ENCODE peak calls at places on chromosomes 11 and 22, in five cellular contexts. One of them, this sample, is unnamed. For H3K9me3, the result is how much of the 10 kb centered on the place peaks cover.

GRCh38 chr11:77589181-77589520 is 602 bp upstream of the AQP11 start:
- DNase-seq in left ventricle myocardium inferior: no peak
- DNase-seq in neural progenitor cell: no peak
- DNase-seq in AG04450: no peak
- DNase-seq in OCI-LY7: no peak
- DNase-seq in this sample: no peak

GRCh38 chr11:124707813-124708212 is 31.9 kb upstream of the NRGN start:
- DNase-seq in left ventricle myocardium inferior: no peak
- DNase-seq in AG04450: no peak
- DNase-seq in neural progenitor cell: no peak
- DNase-seq in OCI-LY7: no peak
- DNase-seq in this sample: no peak

GRCh38 chr11:9530020-9530628 is 43.3 kb upstream of the WEE1 start:
- DNase-seq in left ventricle myocardium inferior: no peak
- DNase-seq in neural progenitor cell: peak
- DNase-seq in AG04450: no peak
- DNase-seq in OCI-LY7: no peak
- DNase-seq in this sample: no peak

GRCh38 chr22:25402501-25403283 is 161.8 kb upstream of the GRK3 start:
- DNase-seq in neural progenitor cell: no peak
- DNase-seq in AG04450: no peak
- DNase-seq in OCI-LY7: no peak
- DNase-seq in left ventricle myocardium inferior: peak
- DNase-seq in this sample: no peak

GRCh38 chr11:126115820-126116319 is 53.2 kb upstream of the CDON start:
- DNase-seq in OCI-LY7: no peak
- DNase-seq in neural progenitor cell: peak
- DNase-seq in left ventricle myocardium inferior: peak
- DNase-seq in AG04450: peak
- DNase-seq in this sample: peak

GRCh38 chr11:104830080-104830479 is 68.2 kb downstream of the CASP12 start:
- DNase-seq in left ventricle myocardium inferior: no peak
- DNase-seq in OCI-LY7: no peak
- DNase-seq in neural progenitor cell: no peak
- DNase-seq in AG04450: no peak
- DNase-seq in this sample: no peak

GRCh38 chr22:27997538-27997937 is 78.5 kb upstream of the PITPNB start:
- DNase-seq in neural progenitor cell: no peak
- DNase-seq in AG04450: no peak
- DNase-seq in OCI-LY7: peak
- DNase-seq in left ventricle myocardium inferior: no peak
- DNase-seq in this sample: no peak

GRCh38 chr11:107696140-107696539 is 15.7 kb downstream of the SLN start:
- DNase-seq in AG04450: peak
- DNase-seq in left ventricle myocardium inferior: no peak
- DNase-seq in OCI-LY7: no peak
- DNase-seq in neural progenitor cell: no peak
- DNase-seq in this sample: no peak

GRCh38 chr11:66317322-66317765 is 500 bp upstream of the CD248 start:
- DNase-seq in AG04450: no peak
- DNase-seq in neural progenitor cell: no peak
- DNase-seq in left ventricle myocardium inferior: peak
- DNase-seq in OCI-LY7: peak
- DNase-seq in this sample: no peak

GRCh38 chr22:42811510-42811909 is 45.6 kb downstream of the ARFGAP3 start:
- DNase-seq in left ventricle myocardium inferior: no peak
- DNase-seq in AG04450: no peak
- DNase-seq in neural progenitor cell: no peak
- DNase-seq in OCI-LY7: no peak
- DNase-seq in this sample: no peak

GRCh38 chr11:97202613-97203292 is 812.9 kb downstream of the JRKL start:
- DNase-seq in AG04450: no peak
- DNase-seq in neural progenitor cell: peak
- DNase-seq in OCI-LY7: no peak
- DNase-seq in left ventricle myocardium inferior: no peak
- DNase-seq in this sample: no peak

GRCh38 chr11:12149672-12150225 is 39.4 kb downstream of the MICAL2 start:
- DNase-seq in AG04450: no peak
- DNase-seq in neural progenitor cell: no peak
- DNase-seq in left ventricle myocardium inferior: no peak
- DNase-seq in OCI-LY7: no peak
- DNase-seq in this sample: peak

GRCh38 chr11:73656985-73657384 is 10.6 kb downstream of the PLEKHB1 start:
- DNase-seq in OCI-LY7: no peak
- DNase-seq in AG04450: no peak
- DNase-seq in left ventricle myocardium inferior: no peak
- DNase-seq in neural progenitor cell: no peak
- DNase-seq in this sample: no peak

GRCh38 chr11:61895046-61895717 is 3.8 kb upstream of the FADS3 start:
- DNase-seq in left ventricle myocardium inferior: no peak
- DNase-seq in AG04450: no peak
- DNase-seq in OCI-LY7: no peak
- DNase-seq in neural progenitor cell: no peak
- DNase-seq in this sample: no peak

GRCh38 chr11:122731500-122731913 is 76.0 kb downstream of the UBASH3B start:
- DNase-seq in left ventricle myocardium inferior: no peak
- DNase-seq in AG04450: peak
- DNase-seq in neural progenitor cell: no peak
- DNase-seq in OCI-LY7: no peak
- DNase-seq in this sample: no peak

GRCh38 chr11:66467034-66467659 is 442 bp downstream of the PELI3 start:
- DNase-seq in OCI-LY7: no peak
- DNase-seq in neural progenitor cell: peak
- DNase-seq in left ventricle myocardium inferior: no peak
- DNase-seq in AG04450: no peak
- DNase-seq in this sample: no peak

GRCh38 chr11:112044961-112045360 is 19.8 kb downstream of the DLAT start:
- DNase-seq in neural progenitor cell: no peak
- DNase-seq in left ventricle myocardium inferior: no peak
- DNase-seq in OCI-LY7: no peak
- DNase-seq in AG04450: no peak
- DNase-seq in this sample: no peak

GRCh38 chr11:43825217-43825816 is 55.3 kb upstream of the ALKBH3 start:
- DNase-seq in OCI-LY7: peak
- DNase-seq in AG04450: no peak
- DNase-seq in left ventricle myocardium inferior: no peak
- DNase-seq in neural progenitor cell: peak
- DNase-seq in this sample: no peak

GRCh38 chr11:45089251-45089650 is 57.2 kb upstream of the PRDM11 start:
- DNase-seq in AG04450: peak
- DNase-seq in neural progenitor cell: no peak
- DNase-seq in left ventricle myocardium inferior: peak
- DNase-seq in OCI-LY7: no peak
- DNase-seq in this sample: no peak

GRCh38 chr22:43925433-43926348 is 2.1 kb downstream of the PNPLA3 start:
- DNase-seq in AG04450: no peak
- DNase-seq in OCI-LY7: no peak
- DNase-seq in neural progenitor cell: peak
- DNase-seq in left ventricle myocardium inferior: no peak
- DNase-seq in this sample: no peak

GRCh38 chr11:36035999-36036398 is 92.1 kb downstream of the LDLRAD3 start:
- DNase-seq in left ventricle myocardium inferior: no peak
- DNase-seq in AG04450: no peak
- DNase-seq in OCI-LY7: no peak
- DNase-seq in neural progenitor cell: no peak
- DNase-seq in this sample: no peak

GRCh38 chr11:126929186-126930085 is 71.1 kb downstream of the KIRREL3 start:
- DNase-seq in AG04450: no peak
- DNase-seq in left ventricle myocardium inferior: no peak
- DNase-seq in OCI-LY7: no peak
- DNase-seq in neural progenitor cell: no peak
- DNase-seq in this sample: no peak

GRCh38 chr11:21646351-21646750 is 546.5 kb upstream of the ANO5 start:
- DNase-seq in left ventricle myocardium inferior: no peak
- DNase-seq in OCI-LY7: no peak
- DNase-seq in AG04450: no peak
- DNase-seq in neural progenitor cell: no peak
- DNase-seq in this sample: no peak

GRCh38 chr11:68120212-68121066 is 749 bp downstream of the CHKA start:
- DNase-seq in left ventricle myocardium inferior: peak
- DNase-seq in AG04450: no peak
- DNase-seq in OCI-LY7: peak
- DNase-seq in neural progenitor cell: peak
- DNase-seq in this sample: peak

GRCh38 chr22:39914584-39914983 is 13.7 kb downstream of the GRAP2 start:
- DNase-seq in left ventricle myocardium inferior: no peak
- DNase-seq in OCI-LY7: no peak
- DNase-seq in AG04450: no peak
- DNase-seq in neural progenitor cell: no peak
- DNase-seq in this sample: no peak

DNA sequence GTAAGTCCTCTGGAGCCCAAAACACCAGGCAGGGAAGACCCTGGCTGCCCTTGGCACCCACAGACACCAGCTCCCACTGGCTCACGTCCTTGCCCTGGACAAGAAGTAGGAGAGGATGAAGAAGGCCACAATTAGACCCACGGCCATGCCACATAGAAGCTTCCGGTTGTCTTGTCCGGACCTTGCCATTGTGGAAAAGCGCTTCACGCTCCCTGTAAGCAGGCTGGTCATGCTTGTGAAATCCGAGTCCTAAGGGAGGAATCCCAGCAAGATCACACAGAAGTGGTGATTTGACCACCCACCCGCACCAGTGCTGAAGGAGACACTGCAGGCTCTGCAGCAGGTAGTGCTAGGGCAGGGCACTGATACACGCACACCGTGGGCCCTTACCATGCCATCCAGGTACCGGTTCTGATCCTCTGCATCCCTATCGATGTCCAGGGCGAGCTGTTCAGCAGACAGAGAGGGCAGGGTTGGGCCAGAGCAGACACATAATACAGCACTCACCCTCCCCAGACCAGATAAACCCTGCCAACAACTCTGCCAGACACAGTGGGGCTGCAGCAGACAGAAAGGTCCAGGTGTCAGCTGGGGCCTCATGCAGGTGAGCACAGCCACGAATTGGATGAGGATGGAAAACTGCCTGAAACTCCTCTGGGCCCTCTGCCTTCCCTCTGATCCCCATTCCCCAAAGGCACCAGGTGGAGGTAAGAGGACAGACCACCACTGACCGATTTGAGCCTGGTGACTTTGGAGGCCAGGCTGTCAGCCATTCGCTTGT is 1.8 kb downstream of the BET1L start:
- DNase-seq in AG04450: no peak
- DNase-seq in OCI-LY7: no peak
- DNase-seq in neural progenitor cell: no peak
- DNase-seq in left ventricle myocardium inferior: no peak
- DNase-seq in this sample: peak
- H3K4me3 ChIP-seq in AG04450: peak
- H3K4me3 ChIP-seq in OCI-LY7: no peak
- H3K4me3 ChIP-seq in neural progenitor cell: no peak
- H3K4me3 ChIP-seq in left ventricle myocardium inferior: peak
- H3K4me3 ChIP-seq in this sample: no peak

GRCh38 chr22:48459259-48459658 is 1368.4 kb downstream of the BRD1 start:
- DNase-seq in OCI-LY7: no peak
- DNase-seq in AG04450: no peak
- DNase-seq in neural progenitor cell: no peak
- DNase-seq in left ventricle myocardium inferior: no peak
- DNase-seq in this sample: no peak

GRCh38 chr22:48453751-48454485 is 1373.8 kb downstream of the BRD1 start:
- DNase-seq in AG04450: no peak
- DNase-seq in left ventricle myocardium inferior: no peak
- DNase-seq in neural progenitor cell: no peak
- DNase-seq in OCI-LY7: no peak
- DNase-seq in this sample: no peak

GRCh38 chr22:48453171-48453570 is 1374.5 kb downstream of the BRD1 start:
- DNase-seq in neural progenitor cell: no peak
- DNase-seq in AG04450: no peak
- DNase-seq in left ventricle myocardium inferior: no peak
- DNase-seq in OCI-LY7: no peak
- DNase-seq in this sample: no peak

GRCh38 chr22:48452766-48453165 is 1374.9 kb downstream of the BRD1 start:
- DNase-seq in OCI-LY7: no peak
- DNase-seq in left ventricle myocardium inferior: no peak
- DNase-seq in AG04450: no peak
- DNase-seq in neural progenitor cell: no peak
- DNase-seq in this sample: no peak

DNA sequence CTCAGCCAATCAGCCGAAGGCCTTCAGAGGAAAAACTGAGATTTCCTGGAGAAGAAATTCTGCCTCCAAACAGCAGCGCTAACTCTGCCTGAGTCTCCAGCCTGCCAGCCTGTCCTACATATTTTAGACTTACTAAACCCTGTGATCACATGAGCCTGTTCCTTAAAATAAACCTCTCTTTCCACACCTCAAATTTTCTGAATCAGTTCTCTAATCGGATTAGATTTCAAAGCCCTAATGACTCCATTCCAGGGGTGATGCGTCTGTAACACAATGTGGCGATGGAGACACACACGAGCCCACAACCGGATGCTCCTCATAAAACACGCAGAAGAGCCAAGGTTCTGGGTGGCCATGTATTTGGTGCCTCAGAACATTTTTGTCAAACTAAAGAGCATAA is 1371.2 kb downstream of the BRD1 start:
- DNase-seq in OCI-LY7: no peak
- DNase-seq in left ventricle myocardium inferior: no peak
- DNase-seq in AG04450: no peak
- DNase-seq in neural progenitor cell: no peak
- DNase-seq in this sample: no peak
- H3K9me3 ChIP-seq in OCI-LY7: under half
- H3K9me3 ChIP-seq in left ventricle myocardium inferior: under half
- H3K9me3 ChIP-seq in AG04450: half or more
- H3K9me3 ChIP-seq in neural progenitor cell: under half
- H3K9me3 ChIP-seq in this sample: under half

GRCh38 chr22:49294656-49295464 is 532.8 kb downstream of the BRD1 start:
- DNase-seq in neural progenitor cell: no peak
- DNase-seq in OCI-LY7: no peak
- DNase-seq in AG04450: no peak
- DNase-seq in left ventricle myocardium inferior: no peak
- DNase-seq in this sample: no peak
- TF ChIP-seq CTCF in neural progenitor cell: no peak
- TF ChIP-seq CTCF in OCI-LY7: no peak
- TF ChIP-seq CTCF in AG04450: no peak
- TF ChIP-seq CTCF in left ventricle myocardium inferior: no peak
- TF ChIP-seq CTCF in this sample: no peak

DNA sequence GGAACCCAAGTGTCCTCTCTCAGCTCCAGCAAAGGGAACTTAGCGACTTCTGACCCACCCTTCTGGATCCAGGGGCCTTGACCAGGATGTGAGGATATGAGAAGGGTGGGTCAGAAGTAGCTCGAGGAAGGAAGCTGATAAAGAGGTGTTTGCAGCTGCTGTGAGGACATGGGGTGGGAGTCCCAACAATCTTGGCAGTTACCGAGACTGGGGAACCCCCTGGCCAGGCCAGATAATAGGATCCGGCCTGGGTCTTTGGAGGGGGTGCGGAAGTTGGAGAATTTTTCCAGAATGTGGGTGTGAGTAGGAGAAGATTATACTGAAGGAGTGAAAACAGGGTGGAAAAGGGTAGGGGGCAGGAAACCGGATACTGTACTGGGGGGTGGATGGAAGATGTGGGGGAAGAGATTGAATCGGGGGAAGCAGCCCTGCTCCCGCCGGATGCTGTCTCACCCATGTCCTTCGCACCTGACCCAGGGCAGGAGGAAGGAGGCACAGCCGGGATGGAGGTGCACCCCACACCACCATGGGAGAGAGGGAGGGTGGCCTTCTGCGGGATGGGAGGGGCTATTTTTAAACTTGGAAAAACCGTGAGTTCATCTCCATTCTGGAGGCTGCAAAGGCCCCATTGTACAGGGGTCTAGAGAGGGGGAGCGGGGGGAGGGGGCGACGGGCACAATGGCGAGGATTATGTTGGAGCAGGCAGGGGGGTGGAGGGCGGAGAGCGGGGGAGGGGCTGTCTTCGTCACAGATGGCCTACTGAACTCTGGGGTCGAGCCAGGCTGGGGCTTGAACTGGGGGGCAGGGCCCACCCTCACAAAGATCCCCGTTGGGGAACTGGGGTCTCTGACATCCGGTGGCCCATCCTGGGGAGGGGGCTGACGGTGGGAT is 3.0 kb upstream of the MCAM start:
- DNase-seq in left ventricle myocardium inferior: no peak
- DNase-seq in AG04450: no peak
- DNase-seq in neural progenitor cell: peak
- DNase-seq in OCI-LY7: no peak
- DNase-seq in this sample: no peak
- H3K4me3 ChIP-seq in left ventricle myocardium inferior: peak
- H3K4me3 ChIP-seq in AG04450: no peak
- H3K4me3 ChIP-seq in neural progenitor cell: peak
- H3K4me3 ChIP-seq in OCI-LY7: peak
- H3K4me3 ChIP-seq in this sample: no peak